ENCODE peak calls at places on chromosomes 12 and 14, in ten cellular contexts. H, M, Q, K, W, S, Z, A, J and F are unnamed samples.

GRCh38 chr14:92254786-92255185 is 68.2 kb upstream of the SLC24A4 start:
- DNase-seq in H (no peak), M (no peak), Q (no peak), K (peak), W (peak), S (no peak), Z (no peak), A (no peak), J (no peak), F (no peak)

GRCh38 chr12:108701779-108702435 is 29.4 kb downstream of the CORO1C start:
- DNase-seq in H (no peak), M (no peak), Q (no peak), K (no peak), W (no peak), S (no peak), Z (no peak), A (no peak), J (no peak), F (no peak)

GRCh38 chr12:111434680-111435338 is 29.1 kb downstream of the SH2B3 start:
- DNase-seq in H (no peak), M (peak), Q (peak), K (no peak), W (peak), S (peak), Z (peak), A (no peak), J (no peak), F (peak)

GRCh38 chr14:49880267-49881064 is 12.4 kb upstream of the ARF6 start:
- DNase-seq in H (no peak), M (no peak), Q (no peak), K (no peak), W (no peak), S (no peak), Z (no peak), A (no peak), J (no peak), F (peak)

GRCh38 chr14:100586520-100587247 is 533 bp downstream of the BEGAIN start:
- DNase-seq in H (no peak), M (peak), Q (peak), K (no peak), W (no peak), S (no peak), Z (no peak), A (peak), J (peak), F (no peak)

GRCh38 chr12:546920-547845 is 87.4 kb downstream of the B4GALNT3 start:
- DNase-seq in H (peak), M (peak), Q (peak), K (peak), W (peak), S (peak), Z (peak), A (peak), J (peak), F (peak)

GRCh38 chr14:106506901-106507305 is 980.5 kb downstream of the TMEM121 start:
- DNase-seq in H (no peak), M (no peak), Q (no peak), K (no peak), W (no peak), S (no peak), Z (peak), A (no peak), J (no peak), F (no peak)

GRCh38 chr14:76964695-76965094 is 63.8 kb downstream of the IRF2BPL start:
- DNase-seq in H (no peak), M (no peak), Q (no peak), K (no peak), W (no peak), S (no peak), Z (no peak), A (no peak), J (no peak), F (no peak)

GRCh38 chr12:124480469-124481256 is 86.7 kb downstream of the NCOR2 start:
- DNase-seq in H (no peak), M (no peak), Q (peak), K (no peak), W (peak), S (peak), Z (no peak), A (no peak), J (no peak), F (peak)

GRCh38 chr12:15787801-15788200 is 1.4 kb downstream of the EPS8 start:
- DNase-seq in H (no peak), M (no peak), Q (no peak), K (no peak), W (no peak), S (no peak), Z (no peak), A (no peak), J (no peak), F (no peak)

GRCh38 chr12:50297027-50297426 is 13.7 kb upstream of the LIMA1 start:
- DNase-seq in H (no peak), M (no peak), Q (no peak), K (no peak), W (no peak), S (no peak), Z (no peak), A (no peak), J (no peak), F (no peak)

GRCh38 chr14:20606190-20606901 is 15.2 kb upstream of the RNASE12 start:
- DNase-seq in H (no peak), M (no peak), Q (no peak), K (peak), W (peak), S (no peak), Z (no peak), A (no peak), J (no peak), F (no peak)

GRCh38 chr12:76259660-76260389 is 88.4 kb downstream of the BBS10 start:
- DNase-seq in H (no peak), M (no peak), Q (no peak), K (no peak), W (no peak), S (no peak), Z (no peak), A (no peak), J (no peak), F (peak)

GRCh38 chr12:53551889-53552291 is 44.6 kb upstream of the NPFF start:
- DNase-seq in H (no peak), M (no peak), Q (no peak), K (no peak), W (no peak), S (peak), Z (no peak), A (no peak), J (no peak), F (no peak)

GRCh38 chr12:93403988-93404803 is 26.5 kb downstream of the NUDT4 start:
- DNase-seq in H (no peak), M (no peak), Q (no peak), K (no peak), W (no peak), S (no peak), Z (no peak), A (no peak), J (no peak), F (no peak)